ENCODE peak calls at places on chromosomes 7 and 10, in nine cellular contexts. Z is mammary epithelial cell; L is esophagus squamous epithelium; D is HL-60; G is breast epithelium; K is upper lobe of right lung; T is body of pancreas; O is cardiac muscle cell; J is CD8-positive, alpha-beta memory T cell. M is an unnamed sample.

GRCh38 chr7:84949501-84949900 is 237.4 kb downstream of the SEMA3D start:
- DNase-seq in D (no peak), T (no peak), O (no peak), Z (no peak), J (no peak), G (no peak), K (no peak), L (no peak), M (no peak)

GRCh38 chr10:118911361-118911760 is 118.2 kb upstream of the NANOS1 start:
- DNase-seq in Z (peak), O (peak), D (no peak), T (no peak), J (no peak), G (no peak), L (no peak), K (no peak), M (no peak)

GRCh38 chr10:22821501-22821900 is 106.4 kb upstream of the ARMC3 start:
- DNase-seq in G (no peak), L (no peak), J (no peak), O (no peak), D (no peak), K (no peak), Z (no peak), T (no peak), M (no peak)

GRCh38 chr7:26153246-26153822 is 1.3 kb downstream of the NFE2L3 start:
- DNase-seq in G (no peak), T (no peak), Z (no peak), K (no peak), L (no peak), O (no peak), J (no peak), D (no peak), M (peak)

GRCh38 chr10:20709708-20710107 is 187.4 kb downstream of the NEBL start:
- DNase-seq in J (no peak), D (no peak), L (no peak), G (no peak), T (no peak), K (no peak), O (no peak), Z (no peak), M (no peak)

GRCh38 chr10:87864497-87865059 is 1.2 kb downstream of the PTEN start:
- DNase-seq in T (no peak), O (peak), G (no peak), J (no peak), K (no peak), D (no peak), L (no peak), Z (peak), M (no peak)

GRCh38 chr10:86400705-86401587 is 34.4 kb upstream of the GRID1 start:
- DNase-seq in D (no peak), T (peak), K (peak), G (peak), J (peak), L (no peak), O (peak), Z (peak), M (no peak)

GRCh38 chr7:44375236-44375699 is 49.9 kb upstream of the CAMK2B start:
- DNase-seq in K (no peak), Z (no peak), G (no peak), D (no peak), O (peak), J (no peak), T (no peak), L (no peak), M (no peak)

GRCh38 chr7:88401009-88401623 is 94.4 kb upstream of the STEAP4 start:
- DNase-seq in L (no peak), Z (peak), J (no peak), G (no peak), O (peak), K (no peak), D (peak), T (no peak), M (no peak)

GRCh38 chr10:80292607-80293239 is 3.3 kb upstream of the MAT1A start:
- DNase-seq in L (no peak), K (no peak), D (no peak), G (no peak), T (no peak), J (no peak), O (no peak), Z (no peak), M (no peak)

GRCh38 chr7:87216701-87217508 is 2.6 kb downstream of the TMEM243 start:
- DNase-seq in K (no peak), G (no peak), L (no peak), O (no peak), Z (no peak), J (no peak), D (no peak), T (no peak), M (no peak)

GRCh38 chr10:80596391-80597257 is 58.9 kb downstream of the SH2D4B start:
- DNase-seq in G (no peak), J (no peak), T (peak), K (no peak), D (peak), L (no peak), Z (peak), O (peak), M (no peak)

GRCh38 chr10:32877915-32878314 is 80.1 kb downstream of the ITGB1 start:
- DNase-seq in J (no peak), K (no peak), Z (no peak), D (no peak), O (no peak), L (no peak), T (no peak), G (no peak), M (no peak)

GRCh38 chr7:10475940-10476641 is 497.6 kb upstream of the PHF14 start:
- DNase-seq in O (no peak), Z (no peak), K (peak), J (no peak), D (no peak), T (no peak), L (no peak), G (no peak), M (no peak)

GRCh38 chr7:42125321-42125720 is 111.7 kb downstream of the GLI3 start:
- DNase-seq in Z (no peak), K (no peak), L (no peak), O (no peak), T (no peak), G (no peak), D (no peak), J (no peak), M (no peak)

GRCh38 chr10:126564297-126564888 is 106.1 kb downstream of the C10orf90 start:
- DNase-seq in G (no peak), Z (no peak), T (no peak), D (no peak), K (no peak), J (no peak), L (no peak), O (no peak), M (no peak)

GRCh38 chr10:34677591-34677990 is 137.5 kb downstream of the PARD3 start:
- DNase-seq in T (no peak), Z (no peak), D (no peak), K (no peak), J (no peak), G (no peak), L (no peak), O (peak), M (no peak)

GRCh38 chr7:90625562-90625961 is 29.4 kb downstream of the CDK14 start:
- DNase-seq in K (no peak), D (no peak), J (no peak), G (peak), L (no peak), T (peak), O (peak), Z (no peak), M (peak)

GRCh38 chr10:79383974-79384606 is 36.8 kb downstream of the PPIF start:
- DNase-seq in T (no peak), Z (no peak), K (peak), G (peak), J (no peak), D (no peak), O (no peak), L (no peak), M (peak)

GRCh38 chr7:140667476-140667875 is 5.3 kb upstream of the ADCK2 start:
- DNase-seq in O (no peak), Z (no peak), J (no peak), K (no peak), L (no peak), G (peak), T (no peak), D (no peak), M (no peak)

GRCh38 chr7:66627876-66628360 is 763 bp upstream of the KCTD7 start:
- DNase-seq in L (no peak), D (peak), Z (no peak), G (no peak), O (no peak), T (no peak), J (no peak), K (no peak), M (peak)

GRCh38 chr10:88190540-88191213 is 327.3 kb downstream of the PTEN start:
- DNase-seq in L (no peak), G (no peak), J (no peak), O (no peak), K (no peak), T (no peak), Z (no peak), D (no peak), M (no peak)

GRCh38 chr7:16915405-16915804 is 33.6 kb upstream of the AGR3 start:
- DNase-seq in K (no peak), J (no peak), T (no peak), L (no peak), G (peak), O (no peak), D (no peak), Z (peak), M (no peak)

GRCh38 chr10:6300106-6300783 is 97.5 kb downstream of the PFKFB3 start:
- DNase-seq in D (peak), L (no peak), G (peak), J (no peak), K (no peak), O (no peak), Z (peak), T (no peak), M (no peak)

GRCh38 chr10:133109736-133110532 is 22.2 kb downstream of the ADGRA1 start:
- DNase-seq in J (no peak), L (no peak), O (peak), K (peak), Z (no peak), D (no peak), G (no peak), T (peak), M (no peak)

GRCh38 chr7:134788191-134788590 is 8.8 kb downstream of the CALD1 start:
- DNase-seq in O (no peak), T (no peak), K (no peak), G (no peak), Z (no peak), D (no peak), J (no peak), L (no peak), M (no peak)

GRCh38 chr10:82813856-82814255 is 938.9 kb downstream of the NRG3 start:
- DNase-seq in D (no peak), L (no peak), G (no peak), J (no peak), O (no peak), K (no peak), T (peak), Z (peak), M (no peak)

GRCh38 chr10:75012471-75012870 is 99.0 kb upstream of the SAMD8 start:
- DNase-seq in L (no peak), K (no peak), J (no peak), T (no peak), Z (no peak), D (no peak), G (no peak), O (no peak), M (no peak)

GRCh38 chr7:43467406-43467805 is 115.5 kb upstream of the STK17A start:
- DNase-seq in J (no peak), T (no peak), O (no peak), G (no peak), K (no peak), D (no peak), L (no peak), Z (peak), M (no peak)

GRCh38 chr7:41732279-41733062 is 29.6 kb upstream of the INHBA start:
- DNase-seq in K (peak), G (no peak), O (no peak), Z (no peak), D (peak), T (no peak), J (no peak), L (no peak), M (no peak)

GRCh38 chr10:83990126-83990525 is 149.2 kb upstream of the GHITM start:
- DNase-seq in L (no peak), K (no peak), G (no peak), O (no peak), T (no peak), Z (no peak), D (peak), J (no peak), M (no peak)

GRCh38 chr7:22921386-22922086 is 92.4 kb downstream of the HYCC1 start:
- DNase-seq in J (no peak), G (no peak), D (no peak), Z (no peak), O (no peak), K (no peak), T (no peak), L (no peak), M (no peak)

DNA sequence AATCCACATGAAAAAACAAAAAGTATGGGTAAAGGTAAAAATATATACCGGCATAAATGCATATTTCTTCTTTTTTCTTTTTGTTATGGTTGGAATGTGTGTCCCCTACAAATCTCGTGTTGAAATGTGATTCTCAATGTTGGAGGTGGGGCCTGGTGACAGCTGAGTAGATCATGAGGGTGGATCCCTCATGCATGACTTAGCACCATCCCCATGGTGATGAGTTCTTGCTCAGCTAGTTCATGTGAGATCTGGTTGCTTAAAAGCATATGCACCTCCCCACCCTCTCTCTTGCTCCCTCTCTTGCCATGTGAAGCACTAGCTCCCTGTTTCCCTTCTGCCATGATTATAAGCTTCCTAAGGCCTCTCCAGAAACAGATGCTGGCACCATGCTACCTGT is 93.3 kb downstream of the HYCC1 start:
- DNase-seq in O (no peak), Z (peak), D (no peak), J (no peak), L (no peak), K (no peak), G (no peak), T (no peak), M (no peak)
- H3K4me3 ChIP-seq in O (no peak), Z (no peak), D (no peak), J (no peak), L (no peak), K (no peak), G (no peak), T (no peak), M (no peak)

DNA sequence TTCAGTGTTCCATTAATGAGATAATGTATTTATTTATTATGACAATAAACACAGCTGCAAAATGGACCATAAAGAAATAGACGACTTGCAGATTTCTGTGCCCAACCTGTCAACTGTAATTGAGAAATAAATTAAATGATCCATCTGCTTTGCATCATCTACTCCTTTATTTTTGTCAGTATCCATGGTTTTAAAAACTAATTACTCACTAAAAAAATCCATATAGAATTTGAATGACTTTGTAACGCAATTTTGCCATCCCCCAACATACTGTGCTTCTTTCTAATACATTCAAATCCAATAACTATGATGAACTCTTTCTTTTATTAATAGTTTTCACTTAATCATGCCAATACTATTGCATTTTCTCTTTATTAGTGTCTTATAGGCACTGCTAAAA is 388.5 kb upstream of the SORCS1 start:
- DNase-seq in L (no peak), T (no peak), Z (no peak), K (no peak), O (no peak), G (no peak), J (no peak), D (no peak), M (no peak)
- H3K27ac ChIP-seq in L (no peak), T (no peak), Z (no peak), K (no peak), O (no peak), G (no peak), J (no peak), D (no peak), M (no peak)

DNA sequence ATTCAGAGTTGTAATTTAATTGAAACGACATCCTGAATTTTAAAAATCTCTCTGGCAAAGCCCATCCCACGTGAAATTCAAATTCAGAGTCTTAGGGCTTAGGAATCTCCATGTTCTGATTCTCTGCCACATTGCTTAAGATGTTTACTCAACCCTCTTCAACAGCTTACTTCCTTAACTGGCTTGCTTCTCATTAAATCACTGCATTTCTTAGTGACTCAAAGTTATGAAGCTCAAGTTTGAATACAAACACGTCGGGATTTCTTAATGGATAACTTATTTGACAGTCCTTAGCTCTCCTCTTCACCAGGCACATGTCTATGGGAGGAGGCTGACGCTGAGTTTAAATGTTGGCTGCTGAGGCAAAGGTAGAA is 300.1 kb upstream of the PITRM1 start:
- DNase-seq in J (no peak), Z (peak), K (no peak), L (no peak), O (no peak), G (no peak), D (no peak), T (no peak), M (no peak)
- H3K4me3 ChIP-seq in J (peak), Z (no peak), K (peak), L (peak), O (no peak), G (peak), D (no peak), T (no peak), M (peak)

GRCh38 chr10:95415631-95416031 is 124.8 kb upstream of the PDLIM1 start:
- DNase-seq in Z (no peak), G (no peak), K (no peak), J (no peak), T (no peak), O (no peak), D (no peak), L (no peak), M (peak)
- H3K27ac ChIP-seq in Z (no peak), G (peak), K (no peak), J (no peak), T (peak), O (no peak), D (no peak), L (peak), M (peak)

GRCh38 chr7:105840981-105841749 is 35.2 kb downstream of the ATXN7L1 start:
- DNase-seq in J (no peak), T (no peak), G (no peak), Z (peak), L (no peak), K (no peak), D (no peak), O (no peak), M (no peak)
- H3K4me3 ChIP-seq in J (no peak), T (no peak), G (no peak), Z (no peak), L (no peak), K (no peak), D (no peak), O (no peak), M (no peak)

GRCh38 chr7:100546868-100547800 is 8.1 kb downstream of the AGFG2 start:
- DNase-seq in J (no peak), O (no peak), Z (no peak), T (no peak), L (no peak), K (no peak), G (no peak), D (no peak), M (no peak)
- H3K27ac ChIP-seq in J (peak), O (peak), Z (no peak), T (peak), L (peak), K (peak), G (peak), D (no peak), M (peak)

DNA sequence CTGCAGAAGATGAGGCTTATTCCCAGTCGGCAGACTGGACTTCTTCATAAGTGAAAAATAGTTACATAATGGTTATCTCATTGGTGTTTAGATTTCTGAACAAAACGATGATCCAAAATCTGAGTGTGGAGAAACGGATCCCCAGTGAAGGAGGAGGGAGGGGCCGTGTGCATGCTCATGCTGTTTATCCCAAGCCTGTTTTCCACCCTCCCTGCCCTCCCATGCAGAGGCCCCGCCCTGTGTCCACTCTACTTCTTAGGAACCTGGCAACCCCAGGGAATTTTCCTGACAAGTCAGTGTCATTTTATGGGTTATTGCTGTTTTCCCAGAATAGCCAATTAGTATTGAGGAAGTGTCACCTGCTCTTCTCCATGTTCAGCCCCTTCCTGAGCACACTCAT is 174.0 kb downstream of the CELF2 start:
- DNase-seq in D (no peak), T (no peak), K (no peak), G (no peak), L (no peak), Z (no peak), J (no peak), O (no peak), M (no peak)
- H3K4me3 ChIP-seq in D (no peak), T (no peak), K (no peak), G (no peak), L (no peak), Z (no peak), J (no peak), O (no peak), M (no peak)

DNA sequence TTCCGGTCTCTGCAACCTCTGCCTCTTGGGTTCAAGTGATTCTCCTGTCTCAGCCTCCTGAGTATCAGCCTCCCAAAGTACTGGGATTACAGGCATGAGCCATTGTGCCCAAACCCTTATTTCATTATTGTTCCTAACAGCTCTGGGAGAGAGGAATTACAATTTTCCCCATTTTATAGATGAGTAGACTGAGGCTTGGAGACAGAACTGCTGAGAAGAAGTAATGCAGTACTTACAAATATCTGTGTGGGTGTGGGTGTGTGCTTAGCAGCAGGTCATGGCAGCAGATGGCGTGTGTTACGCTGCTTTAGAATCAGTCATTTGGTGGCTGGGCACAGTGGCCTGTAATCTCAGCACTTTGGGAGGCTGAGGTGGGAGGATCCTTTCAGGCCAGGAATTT is 7.4 kb downstream of the PRKRIP1 start:
- DNase-seq in D (no peak), K (no peak), T (no peak), Z (no peak), O (no peak), L (no peak), J (no peak), G (no peak), M (no peak)
- H3K27ac ChIP-seq in D (peak), K (no peak), T (no peak), Z (no peak), O (peak), L (no peak), J (no peak), G (no peak), M (no peak)

DNA sequence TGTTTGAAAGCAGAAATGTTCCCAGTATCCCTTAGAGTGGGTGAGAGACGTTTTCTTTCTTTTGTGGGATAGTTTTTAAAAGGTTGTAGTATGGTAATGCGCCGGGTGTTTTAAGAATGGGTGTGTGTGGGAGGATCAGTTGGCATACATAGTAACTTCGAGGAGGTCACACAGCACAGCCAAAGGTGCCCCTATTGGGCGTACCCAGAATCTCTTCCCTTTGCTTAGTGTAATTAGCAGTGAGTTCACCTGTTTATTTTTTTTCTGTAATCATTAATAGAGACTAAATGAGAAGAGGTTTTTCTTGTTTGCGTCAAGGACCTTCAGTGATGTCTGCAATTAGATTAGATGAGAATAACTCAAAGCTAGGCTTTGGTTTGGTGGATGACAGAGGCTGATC is 1.5 kb downstream of the PLEKHA8 start:
- DNase-seq in K (no peak), Z (peak), T (no peak), J (no peak), O (no peak), L (no peak), G (no peak), D (peak), M (no peak)
- H3K4me3 ChIP-seq in K (peak), Z (peak), T (peak), J (peak), O (peak), L (peak), G (peak), D (no peak), M (peak)

GRCh38 chr7:22586806-22587180 is 86.8 kb upstream of the STEAP1B start:
- DNase-seq in J (no peak), O (peak), K (no peak), T (no peak), G (no peak), D (no peak), L (no peak), Z (peak), M (no peak)
- H3K27ac ChIP-seq in J (no peak), O (peak), K (no peak), T (no peak), G (no peak), D (no peak), L (no peak), Z (no peak), M (no peak)